ENCODE peak calls at places on chromosome 11, in seven cellular contexts. One of them, this sample, is unnamed.

GRCh38 chr11:95469268-95469667 is 238.3 kb upstream of the SESN3 start:
- DNase-seq in AG10803: peak
- DNase-seq in kidney: no peak
- DNase-seq in HFF-Myc: no peak
- DNase-seq in epithelial cell of proximal tubule: no peak
- DNase-seq in heart left ventricle: no peak
- DNase-seq in Calu3: no peak
- DNase-seq in this sample: no peak

GRCh38 chr11:35892166-35892565 is 51.7 kb upstream of the LDLRAD3 start:
- DNase-seq in Calu3: no peak
- DNase-seq in kidney: no peak
- DNase-seq in heart left ventricle: no peak
- DNase-seq in epithelial cell of proximal tubule: no peak
- DNase-seq in AG10803: no peak
- DNase-seq in HFF-Myc: no peak
- DNase-seq in this sample: no peak

GRCh38 chr11:121800704-121801516 is 315.1 kb downstream of the BLID start:
- DNase-seq in heart left ventricle: no peak
- DNase-seq in Calu3: no peak
- DNase-seq in kidney: no peak
- DNase-seq in HFF-Myc: no peak
- DNase-seq in epithelial cell of proximal tubule: no peak
- DNase-seq in AG10803: peak
- DNase-seq in this sample: no peak

GRCh38 chr11:19237381-19237780 is 3.4 kb downstream of the E2F8 start:
- DNase-seq in heart left ventricle: no peak
- DNase-seq in HFF-Myc: no peak
- DNase-seq in AG10803: no peak
- DNase-seq in epithelial cell of proximal tubule: no peak
- DNase-seq in kidney: no peak
- DNase-seq in Calu3: no peak
- DNase-seq in this sample: no peak

GRCh38 chr11:34235591-34236071 is 122.2 kb downstream of the ABTB2 start:
- DNase-seq in kidney: no peak
- DNase-seq in AG10803: no peak
- DNase-seq in epithelial cell of proximal tubule: no peak
- DNase-seq in Calu3: no peak
- DNase-seq in heart left ventricle: no peak
- DNase-seq in HFF-Myc: no peak
- DNase-seq in this sample: no peak

GRCh38 chr11:117316197-117316961 is at the start of gene BACE1:
- DNase-seq in heart left ventricle: peak
- DNase-seq in Calu3: peak
- DNase-seq in kidney: peak
- DNase-seq in HFF-Myc: peak
- DNase-seq in epithelial cell of proximal tubule: no peak
- DNase-seq in AG10803: peak
- DNase-seq in this sample: no peak

GRCh38 chr11:111148953-111149352 is 96.6 kb upstream of the POU2AF2 start:
- DNase-seq in Calu3: no peak
- DNase-seq in HFF-Myc: no peak
- DNase-seq in heart left ventricle: no peak
- DNase-seq in epithelial cell of proximal tubule: no peak
- DNase-seq in kidney: no peak
- DNase-seq in AG10803: no peak
- DNase-seq in this sample: no peak

GRCh38 chr11:86459682-86460460 is 85.2 kb downstream of the CCDC81 start:
- DNase-seq in AG10803: peak
- DNase-seq in epithelial cell of proximal tubule: peak
- DNase-seq in kidney: no peak
- DNase-seq in Calu3: peak
- DNase-seq in heart left ventricle: peak
- DNase-seq in HFF-Myc: peak
- DNase-seq in this sample: no peak

GRCh38 chr11:2088746-2089535 is 50.2 kb downstream of the IGF2 start:
- DNase-seq in heart left ventricle: no peak
- DNase-seq in epithelial cell of proximal tubule: no peak
- DNase-seq in HFF-Myc: no peak
- DNase-seq in AG10803: no peak
- DNase-seq in Calu3: no peak
- DNase-seq in kidney: no peak
- DNase-seq in this sample: no peak

GRCh38 chr11:130778026-130778425 is 138.3 kb downstream of the SNX19 start:
- DNase-seq in kidney: no peak
- DNase-seq in AG10803: no peak
- DNase-seq in Calu3: no peak
- DNase-seq in heart left ventricle: no peak
- DNase-seq in epithelial cell of proximal tubule: no peak
- DNase-seq in HFF-Myc: no peak
- DNase-seq in this sample: no peak

GRCh38 chr11:68372625-68373024 is 60.2 kb downstream of the LRP5 start:
- DNase-seq in heart left ventricle: no peak
- DNase-seq in HFF-Myc: no peak
- DNase-seq in epithelial cell of proximal tubule: no peak
- DNase-seq in AG10803: no peak
- DNase-seq in kidney: no peak
- DNase-seq in Calu3: no peak
- DNase-seq in this sample: no peak

GRCh38 chr11:132202621-132203020 is 832.2 kb downstream of the NTM start:
- DNase-seq in heart left ventricle: no peak
- DNase-seq in Calu3: no peak
- DNase-seq in kidney: no peak
- DNase-seq in epithelial cell of proximal tubule: no peak
- DNase-seq in AG10803: peak
- DNase-seq in HFF-Myc: no peak
- DNase-seq in this sample: no peak

GRCh38 chr11:103736323-103736722 is 300.1 kb upstream of the DDI1 start:
- DNase-seq in HFF-Myc: no peak
- DNase-seq in kidney: no peak
- DNase-seq in AG10803: no peak
- DNase-seq in epithelial cell of proximal tubule: no peak
- DNase-seq in heart left ventricle: no peak
- DNase-seq in Calu3: no peak
- DNase-seq in this sample: no peak

GRCh38 chr11:59555601-59556114 is 44.3 kb downstream of the OR4D9 start:
- DNase-seq in AG10803: no peak
- DNase-seq in epithelial cell of proximal tubule: no peak
- DNase-seq in Calu3: no peak
- DNase-seq in kidney: no peak
- DNase-seq in heart left ventricle: no peak
- DNase-seq in HFF-Myc: no peak
- DNase-seq in this sample: no peak

GRCh38 chr11:23151819-23152218 is 291.5 kb upstream of the CCDC179 start:
- DNase-seq in HFF-Myc: no peak
- DNase-seq in Calu3: no peak
- DNase-seq in kidney: no peak
- DNase-seq in AG10803: no peak
- DNase-seq in heart left ventricle: no peak
- DNase-seq in epithelial cell of proximal tubule: no peak
- DNase-seq in this sample: no peak

GRCh38 chr11:125233116-125233515 is 68.6 kb downstream of the PKNOX2 start:
- DNase-seq in AG10803: no peak
- DNase-seq in epithelial cell of proximal tubule: no peak
- DNase-seq in Calu3: no peak
- DNase-seq in kidney: no peak
- DNase-seq in HFF-Myc: no peak
- DNase-seq in heart left ventricle: no peak
- DNase-seq in this sample: no peak

DNA sequence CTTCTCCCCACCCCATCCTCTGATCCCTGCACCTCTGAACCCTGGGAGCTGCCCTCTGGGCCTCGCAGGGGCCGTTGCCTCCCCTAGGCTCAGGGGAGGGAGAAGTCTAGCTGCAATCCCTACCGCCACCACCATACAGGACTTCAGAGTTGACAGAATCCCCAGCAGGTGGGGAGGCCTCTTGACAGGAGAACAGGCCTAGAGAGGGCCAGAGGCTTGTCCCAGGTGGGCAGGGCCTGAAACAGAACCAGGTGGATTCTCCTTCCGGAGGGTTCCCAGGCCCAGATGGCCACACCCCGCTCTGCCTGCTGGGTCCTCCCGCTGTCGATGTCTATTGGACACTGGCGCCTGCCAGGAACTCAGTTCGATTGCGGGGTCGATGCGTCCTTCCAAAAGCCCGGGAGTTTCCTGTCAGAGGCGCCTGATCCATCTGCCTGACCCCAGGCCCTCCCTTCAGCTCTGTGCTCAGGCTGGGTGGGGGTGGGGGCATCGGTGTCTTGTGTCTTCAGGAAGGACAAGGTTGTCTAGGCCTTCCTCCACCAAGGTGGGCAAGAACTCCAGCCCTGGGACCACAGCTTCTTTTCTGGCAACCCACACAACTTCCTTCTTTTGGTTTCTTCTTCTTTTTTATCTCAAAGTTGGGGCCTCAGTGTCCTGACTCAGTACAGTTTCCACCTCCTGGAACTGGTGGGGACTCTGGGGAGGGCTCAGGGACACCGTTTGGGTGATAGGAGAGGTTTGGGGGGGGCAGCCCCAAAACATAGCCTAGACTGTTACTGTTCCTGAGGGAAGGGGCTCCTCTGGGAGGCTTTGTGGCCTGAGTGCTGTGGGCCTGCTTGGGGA is 6.4 kb downstream of the STARD10 start:
- DNase-seq in HFF-Myc: no peak
- DNase-seq in heart left ventricle: no peak
- DNase-seq in AG10803: no peak
- DNase-seq in Calu3: no peak
- DNase-seq in kidney: no peak
- DNase-seq in epithelial cell of proximal tubule: no peak
- DNase-seq in this sample: peak
- TF ChIP-seq CTCF in HFF-Myc: no peak
- TF ChIP-seq CTCF in heart left ventricle: no peak
- TF ChIP-seq CTCF in AG10803: no peak
- TF ChIP-seq CTCF in Calu3: no peak
- TF ChIP-seq CTCF in kidney: no peak
- TF ChIP-seq CTCF in epithelial cell of proximal tubule: no peak
- TF ChIP-seq CTCF in this sample: peak

DNA sequence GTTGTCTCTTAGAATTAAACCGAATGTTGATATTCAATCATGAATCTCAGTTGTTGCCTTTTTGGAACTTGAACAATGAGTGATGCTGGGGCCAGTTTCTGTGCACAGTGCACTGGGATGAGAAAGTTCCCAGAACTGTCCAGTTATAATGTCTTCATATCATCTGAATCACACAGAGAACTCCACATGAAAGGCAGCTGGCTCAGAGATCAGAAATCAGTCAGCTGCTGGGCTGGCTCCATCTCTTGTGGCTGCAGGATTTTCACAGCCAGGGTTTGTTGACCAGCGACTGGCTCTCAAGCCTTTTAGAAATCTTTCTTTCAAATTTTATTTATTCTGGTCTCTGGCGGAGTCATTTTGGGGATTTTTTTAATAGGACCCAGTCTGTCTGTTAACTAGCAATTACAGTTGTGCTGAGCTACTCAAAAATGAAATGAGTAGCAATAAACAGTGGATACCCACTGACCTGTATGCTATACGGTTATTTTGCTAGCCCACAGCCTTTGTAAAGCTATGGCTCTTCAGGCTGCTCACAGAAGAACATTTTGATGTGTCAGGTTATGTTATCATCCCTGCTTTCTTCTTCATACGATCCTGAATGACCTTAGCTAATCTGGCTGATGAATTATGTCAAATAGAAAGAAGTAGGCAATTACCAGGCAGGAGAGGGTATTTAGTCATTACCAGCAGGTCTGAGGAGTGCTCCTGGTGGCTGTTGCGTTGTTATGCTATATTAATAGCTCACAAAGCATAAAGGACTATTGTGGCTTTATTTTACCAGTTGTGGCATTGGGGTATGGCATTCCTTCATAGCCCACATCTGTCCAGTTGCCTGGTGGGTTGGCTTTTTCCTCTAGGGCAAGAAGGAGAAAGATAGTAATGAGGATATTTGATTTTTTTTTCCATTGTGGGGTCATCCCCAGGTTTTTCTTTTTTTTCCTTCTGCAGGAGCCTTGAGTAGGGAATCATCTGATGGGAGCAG is 3.6 kb downstream of the FAT3 start:
- DNase-seq in kidney: peak
- DNase-seq in Calu3: no peak
- DNase-seq in epithelial cell of proximal tubule: no peak
- DNase-seq in HFF-Myc: no peak
- DNase-seq in AG10803: peak
- DNase-seq in heart left ventricle: no peak
- DNase-seq in this sample: no peak
- TF ChIP-seq CTCF in kidney: no peak
- TF ChIP-seq CTCF in Calu3: no peak
- TF ChIP-seq CTCF in epithelial cell of proximal tubule: no peak
- TF ChIP-seq CTCF in HFF-Myc: no peak
- TF ChIP-seq CTCF in AG10803: no peak
- TF ChIP-seq CTCF in heart left ventricle: no peak
- TF ChIP-seq CTCF in this sample: no peak

DNA sequence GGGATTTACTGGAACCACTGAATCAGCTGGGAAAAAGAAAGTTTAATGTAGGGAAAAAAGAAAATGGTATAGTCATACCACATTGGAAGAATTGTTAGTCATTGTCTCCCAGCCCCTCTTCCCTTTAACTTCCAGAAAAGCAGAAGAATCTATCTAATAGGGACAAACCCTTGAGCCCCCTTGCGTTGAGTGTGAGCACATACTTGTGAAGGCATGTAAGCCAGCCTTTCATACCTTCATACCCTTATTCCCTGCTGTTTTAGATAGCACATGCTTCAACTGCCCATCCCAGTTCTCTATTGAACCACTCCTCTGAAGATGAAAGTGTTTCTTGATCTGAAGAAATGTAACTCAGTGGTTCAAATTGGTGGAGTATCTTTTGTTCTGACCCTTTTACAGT is 6.6 kb downstream of the TREH start:
- DNase-seq in kidney: no peak
- DNase-seq in heart left ventricle: no peak
- DNase-seq in AG10803: no peak
- DNase-seq in HFF-Myc: no peak
- DNase-seq in Calu3: no peak
- DNase-seq in epithelial cell of proximal tubule: no peak
- DNase-seq in this sample: no peak
- TF ChIP-seq CTCF in kidney: no peak
- TF ChIP-seq CTCF in heart left ventricle: no peak
- TF ChIP-seq CTCF in AG10803: peak
- TF ChIP-seq CTCF in HFF-Myc: peak
- TF ChIP-seq CTCF in Calu3: no peak
- TF ChIP-seq CTCF in epithelial cell of proximal tubule: no peak
- TF ChIP-seq CTCF in this sample: peak

GRCh38 chr11:44940424-44940823 is 10.3 kb downstream of the TP53I11 start:
- DNase-seq in heart left ventricle: no peak
- DNase-seq in epithelial cell of proximal tubule: no peak
- DNase-seq in HFF-Myc: no peak
- DNase-seq in Calu3: no peak
- DNase-seq in kidney: no peak
- DNase-seq in AG10803: no peak
- DNase-seq in this sample: no peak

GRCh38 chr11:44938066-44938691 is 12.5 kb downstream of the TP53I11 start:
- DNase-seq in AG10803: no peak
- DNase-seq in Calu3: no peak
- DNase-seq in HFF-Myc: no peak
- DNase-seq in heart left ventricle: no peak
- DNase-seq in kidney: no peak
- DNase-seq in epithelial cell of proximal tubule: no peak
- DNase-seq in this sample: no peak

GRCh38 chr11:44941286-44942021 is 9.2 kb downstream of the TP53I11 start:
- DNase-seq in epithelial cell of proximal tubule: no peak
- DNase-seq in heart left ventricle: no peak
- DNase-seq in AG10803: no peak
- DNase-seq in HFF-Myc: no peak
- DNase-seq in Calu3: no peak
- DNase-seq in kidney: no peak
- DNase-seq in this sample: no peak

GRCh38 chr11:44940835-44941234 is 9.8 kb downstream of the TP53I11 start:
- DNase-seq in Calu3: no peak
- DNase-seq in HFF-Myc: no peak
- DNase-seq in epithelial cell of proximal tubule: no peak
- DNase-seq in kidney: no peak
- DNase-seq in heart left ventricle: no peak
- DNase-seq in AG10803: no peak
- DNase-seq in this sample: no peak

GRCh38 chr11:44939673-44940072 is 11.0 kb downstream of the TP53I11 start:
- DNase-seq in AG10803: no peak
- DNase-seq in kidney: no peak
- DNase-seq in Calu3: no peak
- DNase-seq in heart left ventricle: no peak
- DNase-seq in HFF-Myc: no peak
- DNase-seq in epithelial cell of proximal tubule: no peak
- DNase-seq in this sample: no peak
- TF ChIP-seq CTCF in AG10803: peak
- TF ChIP-seq CTCF in kidney: no peak
- TF ChIP-seq CTCF in Calu3: no peak
- TF ChIP-seq CTCF in heart left ventricle: peak
- TF ChIP-seq CTCF in HFF-Myc: peak
- TF ChIP-seq CTCF in epithelial cell of proximal tubule: peak
- TF ChIP-seq CTCF in this sample: peak

This sample was measured in CD14-positive monocyte.